ENCODE peak calls at places on chromosomes 2 and 18, in four cellular contexts. T is endothelial cell; A is AG10803; C is activated CD8-positive, alpha-beta T cell treated with anti-CD3 and anti-CD28 coated beads for 36 hours. V is an unnamed sample.

GRCh38 chr2:68796306-68796905 is 61.8 kb downstream of the ARHGAP25 start:
- DNase-seq in T (no peak), A (no peak), C (peak; percentile 25), V (no peak)

GRCh38 chr2:147440694-147441093 is 404.1 kb upstream of the ACVR2A start:
- DNase-seq in T (no peak), A (no peak), C (no peak), V (no peak)

GRCh38 chr18:48292787-48293409 is 116.3 kb downstream of the ZBTB7C start:
- DNase-seq in T (no peak), A (no peak), C (no peak), V (no peak)

GRCh38 chr2:145835665-145836064 is 1315.7 kb upstream of the ZEB2 start:
- DNase-seq in T (no peak), A (no peak), C (no peak), V (no peak)

GRCh38 chr18:2573408-2573807 is 2.1 kb downstream of the NDC80 start:
- DNase-seq in T (no peak), A (no peak), C (no peak), V (no peak)

GRCh38 chr18:3129053-3129864 is 90.5 kb downstream of the MYOM1 start:
- DNase-seq in T (peak; percentile 84), A (peak; percentile 77), C (peak; percentile 92), V (peak; percentile 56)

GRCh38 chr2:182186132-182186735 is 200.6 kb downstream of the PPP1R1C start:
- DNase-seq in T (peak; percentile 10), A (peak; percentile 27), C (no peak), V (peak; percentile 30)

GRCh38 chr18:36078751-36079529 is 11.6 kb upstream of the RPRD1A start:
- DNase-seq in T (no peak), A (peak; percentile 77), C (no peak), V (no peak)

GRCh38 chr18:40868110-40868858 is 1086.8 kb upstream of the PIK3C3 start:
- DNase-seq in T (no peak), A (peak; percentile 82), C (no peak), V (no peak)

GRCh38 chr18:47817017-47817911 is 113.2 kb downstream of the SMAD2 start:
- DNase-seq in T (no peak), A (peak; percentile 21), C (no peak), V (no peak)

GRCh38 chr2:169707626-169708025 is 13.4 kb downstream of the PHOSPHO2 start:
- DNase-seq in T (no peak), A (no peak), C (no peak), V (no peak)

GRCh38 chr2:219687266-219687665 is 59.8 kb downstream of the SLC4A3 start:
- DNase-seq in T (no peak), A (peak; percentile 72), C (no peak), V (no peak)

V was measured in Jurkat, Clone E6-1.